ENCODE peak calls at places on chromosomes 4 and X, in ten cellular contexts. G is GM12865; K is stimulated activated CD8-positive, alpha-beta memory T cell treated with anti-CD3 and anti-CD28 coated beads, Interleukin-2, amount 100 ng/mL, for 48 hours; A is EL; W is amygdala; M is NCI-H1105 treated with DMSO at 0.1 percent for 48 hours; E is NCI-H2081; R is T1000; T is occipital lobe; D is mesendoderm. C is an unnamed sample.

GRCh38 chrX:24563291-24564010 is 83.7 kb downstream of the PCYT1B start:
- DNase-seq in K (no peak), G (no peak), E (no peak), M (no peak), R (no peak), T (no peak), D (no peak), W (no peak), A (no peak), C (no peak)

GRCh38 chr4:147924604-147925412 is 192.9 kb downstream of the ARHGAP10 start:
- DNase-seq in K (no peak), G (no peak), W (no peak), M (no peak), E (peak; percentile 2), T (no peak), R (no peak), A (peak; percentile 13), D (peak; percentile 75), C (peak; percentile 40)

GRCh38 chrX:19758536-19758935 is 128.9 kb downstream of the SH3KBP1 start:
- DNase-seq in R (no peak), G (peak; percentile 59), W (no peak), M (no peak), T (no peak), K (no peak), A (peak; percentile 67), E (no peak), D (peak; percentile 36), C (no peak)

GRCh38 chr4:16123356-16124084 is 39.7 kb upstream of the PROM1 start:
- DNase-seq in R (no peak), D (no peak), K (no peak), A (no peak), G (no peak), T (no peak), M (peak; percentile 96), E (peak; percentile 98), W (no peak), C (no peak)

GRCh38 chrX:16148896-16149295 is 18.4 kb upstream of the MAGEB17 start:
- DNase-seq in T (no peak), E (no peak), W (no peak), D (no peak), R (no peak), G (no peak), K (no peak), M (no peak), A (no peak), C (no peak)

GRCh38 chrX:44303119-44303518 is 40.4 kb downstream of the EFHC2 start:
- DNase-seq in G (no peak), W (no peak), R (no peak), K (no peak), D (no peak), T (no peak), A (no peak), M (no peak), E (no peak), C (no peak)

GRCh38 chrX:136268051-136269048 is 17.1 kb upstream of the MAP7D3 start:
- DNase-seq in A (peak; percentile 36), W (peak; percentile 1), D (peak; percentile 29), K (peak; percentile 3), T (no peak), M (peak; percentile 47), G (peak; percentile 52), R (no peak), E (peak; percentile 24), C (peak; percentile 50)

GRCh38 chrX:123408856-123409737 is 225.0 kb downstream of the GRIA3 start:
- DNase-seq in T (no peak), W (no peak), K (no peak), G (peak; percentile 66), R (no peak), M (no peak), D (no peak), E (no peak), A (peak; percentile 50), C (no peak)

GRCh38 chrX:21972721-21973120 is 32.2 kb downstream of the SMS start:
- DNase-seq in M (no peak), R (no peak), W (no peak), T (no peak), G (peak; percentile 29), A (peak; percentile 88), D (peak; percentile 62), K (peak; percentile 3), E (no peak), C (peak; percentile 83)